ENCODE peak calls at places on chromosomes 5 and 9, in seven cellular contexts. B is hepatocyte, C is AG04449, Z is fibroblast of pulmonary artery, H is psoas muscle, L is NB4, G is OCI-LY7. P is an unnamed sample.

GRCh38 chr9:37968228-37968672 is 64.3 kb upstream of the SLC25A51 start:
- DNase-seq in G (no peak), B (peak), C (no peak), L (peak), Z (peak), H (peak), P (no peak)

GRCh38 chr5:115583474-115583873 is 18.8 kb downstream of the TICAM2 start:
- DNase-seq in B (no peak), L (no peak), H (no peak), C (peak), Z (peak), G (no peak), P (peak)

GRCh38 chr9:76969716-76970115 is 49.7 kb upstream of the FOXB2 start:
- DNase-seq in H (no peak), C (no peak), Z (no peak), B (no peak), L (no peak), G (no peak), P (no peak)

GRCh38 chr5:168179185-168179584 is 112.3 kb upstream of the WWC1 start:
- DNase-seq in B (peak), G (no peak), Z (no peak), C (no peak), L (no peak), H (no peak), P (no peak)

GRCh38 chr5:67100301-67100700 is 96.3 kb downstream of the CD180 start:
- DNase-seq in Z (no peak), G (no peak), L (no peak), H (no peak), C (no peak), B (no peak), P (no peak)

GRCh38 chr9:7784472-7784871 is 15.1 kb downstream of the DMAC1 start:
- DNase-seq in C (no peak), G (no peak), H (no peak), L (no peak), Z (no peak), B (no peak), P (no peak)

GRCh38 chr9:107635137-107635802 is 145.7 kb upstream of the KLF4 start:
- DNase-seq in Z (peak), B (no peak), G (no peak), C (no peak), L (peak), H (no peak), P (no peak)

GRCh38 chr5:115961413-115962238 is 649 bp upstream of the LVRN start:
- DNase-seq in B (no peak), G (no peak), C (no peak), Z (no peak), L (no peak), H (peak), P (no peak)

GRCh38 chr5:102910240-102911226 is 155.4 kb downstream of the PAM start:
- DNase-seq in G (no peak), Z (no peak), B (no peak), C (peak), H (no peak), L (no peak), P (no peak)

GRCh38 chr9:126874546-126875314 is 14.3 kb downstream of the ZBTB34 start:
- DNase-seq in C (no peak), L (no peak), G (no peak), Z (no peak), H (no peak), B (no peak), P (peak)

DNA sequence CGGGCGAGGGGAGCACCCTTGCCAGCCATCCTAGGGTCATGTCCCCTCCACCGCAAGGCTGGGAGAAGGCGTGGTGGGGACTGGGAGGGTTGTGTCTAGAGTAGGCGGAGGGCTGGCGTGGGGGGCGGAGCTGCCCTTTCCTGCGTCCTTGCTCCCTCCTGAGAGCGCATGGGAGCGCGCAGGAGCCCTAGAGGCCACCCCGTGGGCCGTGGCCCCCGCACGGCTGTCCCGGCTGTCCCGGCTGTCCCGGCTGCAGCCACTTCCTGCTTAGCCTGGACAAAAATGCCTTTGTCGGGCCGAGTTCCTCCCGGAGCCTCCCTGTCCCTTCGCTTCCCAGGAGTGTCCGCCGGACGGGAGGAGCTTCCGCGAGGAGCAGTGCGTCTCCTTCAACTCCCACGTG is 4.9 kb downstream of the ADAMTSL2 start:
- DNase-seq in B (no peak), L (no peak), G (no peak), C (no peak), H (peak), Z (no peak), P (no peak)
- H3K4me3 ChIP-seq in B (no peak), L (no peak), G (no peak), C (no peak), H (peak), Z (no peak), P (no peak)

GRCh38 chr5:12294151-12294550 is 389.9 kb upstream of the CTNND2 start:
- DNase-seq in B (no peak), H (no peak), C (no peak), G (no peak), Z (no peak), L (no peak), P (no peak)

GRCh38 chr5:12292610-12293204 is 388.5 kb upstream of the CTNND2 start:
- DNase-seq in B (peak), Z (no peak), L (peak), H (no peak), G (peak), C (no peak), P (peak)
- TF ChIP-seq CTCF in B (peak), Z (no peak), L (peak), H (no peak), G (peak), C (no peak), P (peak)

GRCh38 chr5:98789029-98789428 is 15.6 kb downstream of the RGMB start:
- DNase-seq in C (no peak), L (no peak), H (no peak), G (no peak), B (no peak), Z (no peak), P (no peak)

GRCh38 chr5:98791928-98792580 is 18.6 kb downstream of the RGMB start:
- DNase-seq in G (no peak), B (no peak), Z (no peak), H (no peak), L (no peak), C (no peak), P (no peak)

GRCh38 chr5:98794001-98794400 is 20.5 kb downstream of the RGMB start:
- DNase-seq in C (no peak), L (no peak), H (no peak), B (no peak), G (no peak), Z (no peak), P (no peak)

GRCh38 chr5:98793223-98793622 is 19.8 kb downstream of the RGMB start:
- DNase-seq in Z (no peak), C (no peak), G (no peak), B (no peak), H (no peak), L (no peak), P (no peak)

GRCh38 chr5:98791110-98791509 is 17.6 kb downstream of the RGMB start:
- DNase-seq in H (no peak), L (no peak), B (no peak), C (no peak), G (no peak), Z (no peak), P (no peak)
- H3K4me3 ChIP-seq in H (no peak), L (no peak), B (no peak), C (no peak), G (no peak), Z (no peak), P (no peak)

DNA sequence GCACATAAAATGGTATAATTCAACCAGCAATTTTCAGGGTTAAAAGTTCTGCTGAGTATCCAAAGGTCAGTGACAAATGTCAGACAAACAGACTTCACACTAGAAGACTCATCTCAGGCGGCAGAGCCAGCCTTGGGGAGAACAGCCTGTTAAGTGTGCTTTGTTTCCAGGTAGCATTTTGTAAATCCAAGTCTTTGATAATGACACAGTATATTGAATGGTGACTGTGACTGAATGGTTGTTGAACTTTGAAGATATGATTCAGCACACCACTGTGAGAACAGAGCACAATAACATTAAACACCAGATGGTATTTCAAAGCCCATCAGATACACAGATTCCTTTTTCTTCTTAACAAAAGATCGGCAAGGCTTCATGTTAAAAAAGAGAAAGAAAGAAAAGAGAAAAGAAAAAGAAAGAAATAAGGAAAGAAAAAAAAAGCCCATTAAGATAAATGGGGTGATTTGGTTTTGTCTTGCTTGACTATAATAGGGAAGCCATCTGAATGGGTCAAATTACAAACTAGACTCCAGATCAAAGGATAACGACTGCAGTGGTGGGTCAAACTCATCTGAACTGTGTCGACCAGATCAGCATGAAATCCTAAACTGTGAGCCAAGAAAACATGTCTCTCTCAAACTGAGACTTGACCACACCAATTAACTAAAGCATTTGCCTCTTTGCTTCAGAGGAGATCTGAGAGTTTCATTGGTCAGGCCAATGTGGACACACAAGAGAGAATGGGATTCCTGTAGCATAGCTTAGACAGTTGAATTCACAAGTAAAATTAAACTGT is 313.0 kb upstream of the ZNF608 start:
- DNase-seq in H (no peak), C (no peak), G (no peak), L (no peak), B (peak), Z (no peak), P (peak)
- TF ChIP-seq CTCF in H (no peak), C (no peak), G (no peak), L (no peak), B (no peak), Z (no peak), P (no peak)

DNA sequence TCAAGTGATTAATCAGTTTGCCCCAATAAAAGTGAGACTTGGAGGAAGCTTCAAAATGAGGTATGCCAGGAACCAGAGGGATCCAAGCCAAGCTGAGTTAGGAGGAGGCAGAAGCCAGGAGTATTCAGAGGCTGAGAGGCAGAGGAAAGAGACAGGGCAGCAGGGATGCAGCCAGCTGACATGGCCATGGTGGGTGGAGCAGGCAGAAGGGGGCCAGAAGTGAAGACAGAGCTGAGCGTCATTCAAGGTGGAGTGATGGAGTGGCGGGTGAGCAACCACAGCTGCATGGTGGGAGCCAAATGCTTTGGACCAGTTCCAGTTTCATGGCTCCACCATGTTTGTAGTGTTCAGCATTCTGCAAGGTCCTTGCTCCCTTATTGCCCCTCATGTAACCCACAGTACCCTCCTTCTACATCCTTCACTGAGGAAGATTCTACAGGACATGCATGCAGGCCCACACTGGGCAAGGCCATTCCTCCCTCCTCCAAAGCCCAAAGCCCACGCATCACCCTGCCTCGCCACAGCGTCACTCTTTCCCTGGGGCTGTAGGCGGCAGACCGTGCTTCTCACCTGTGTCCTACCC is 100.6 kb downstream of the FSTL4 start:
- DNase-seq in H (no peak), G (no peak), L (no peak), Z (no peak), B (no peak), C (no peak), P (no peak)
- H3K4me3 ChIP-seq in H (no peak), G (no peak), L (no peak), Z (no peak), B (no peak), C (no peak), P (no peak)

GRCh38 chr9:108746001-108746400 is 109.8 kb downstream of the ACTL7B start:
- DNase-seq in H (no peak), L (no peak), G (no peak), Z (no peak), B (no peak), C (no peak), P (no peak)

GRCh38 chr9:108751301-108751824 is 104.4 kb downstream of the ACTL7B start:
- DNase-seq in B (no peak), Z (no peak), C (peak), G (no peak), H (no peak), L (no peak), P (no peak)

GRCh38 chr9:108746864-108747263 is 108.9 kb downstream of the ACTL7B start:
- DNase-seq in C (peak), Z (peak), L (no peak), B (no peak), H (no peak), G (no peak), P (no peak)

GRCh38 chr9:108750656-108751175 is 105.1 kb downstream of the ACTL7B start:
- DNase-seq in H (no peak), Z (no peak), C (no peak), G (no peak), B (no peak), L (no peak), P (no peak)

GRCh38 chr9:108748776-108749175 is 107.0 kb downstream of the ACTL7B start:
- DNase-seq in B (no peak), H (no peak), C (no peak), L (no peak), Z (no peak), G (no peak), P (no peak)
- TF ChIP-seq CTCF in B (no peak), H (no peak), C (no peak), L (no peak), Z (no peak), G (no peak), P (no peak)

GRCh38 chr9:124768778-124769350 is 2.2 kb downstream of the NR6A1 start:
- DNase-seq in H (no peak), Z (no peak), C (no peak), G (no peak), B (no peak), L (no peak), P (no peak)
- H3K4me3 ChIP-seq in H (peak), Z (no peak), C (no peak), G (peak), B (no peak), L (peak), P (no peak)

DNA sequence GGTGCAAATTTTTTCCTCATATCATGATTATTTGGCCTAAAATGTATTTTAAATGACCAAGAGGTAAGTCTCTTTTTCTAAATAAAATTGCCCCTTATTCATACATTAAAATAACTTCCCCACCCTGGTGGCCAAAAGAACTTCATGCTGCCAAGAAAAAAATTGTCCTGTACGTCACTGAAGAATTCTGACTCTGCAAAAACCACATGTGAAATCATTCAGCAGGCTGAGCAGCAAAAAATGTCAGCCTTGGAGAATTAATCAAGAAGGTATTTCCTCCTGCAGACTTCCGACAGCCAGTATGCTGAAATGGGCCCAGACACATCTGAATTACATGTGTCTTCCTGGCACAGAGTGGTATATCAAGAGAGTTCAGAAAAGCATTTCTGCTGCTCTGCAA is 94.6 kb upstream of the HMHB1 start:
- DNase-seq in G (no peak), L (no peak), B (peak), H (no peak), C (peak), Z (peak), P (peak)
- TF ChIP-seq CTCF in G (no peak), L (no peak), B (no peak), H (no peak), C (no peak), Z (peak), P (no peak)

DNA sequence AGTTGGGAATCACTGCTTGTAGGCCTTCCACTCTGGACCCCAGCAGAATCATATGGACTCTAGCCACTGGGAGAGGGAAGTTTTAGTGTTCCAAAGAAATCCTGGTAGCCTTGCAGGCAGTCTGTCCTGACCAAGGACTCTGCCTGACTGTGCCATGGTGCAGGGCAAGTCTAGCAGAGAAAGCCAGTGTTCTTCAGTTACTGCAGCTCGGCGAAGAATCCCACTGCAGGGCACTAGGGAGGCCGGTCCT is 20.3 kb upstream of the MATR3 start:
- DNase-seq in G (no peak), H (no peak), B (no peak), L (no peak), C (no peak), Z (no peak), P (no peak)
- H3K4me3 ChIP-seq in G (peak), H (peak), B (peak), L (peak), C (peak), Z (peak), P (peak)

P was measured in astrocyte of the cerebellum.